ENCODE peak calls at places on chromosomes 7 and 10, in nine cellular contexts. M, R, Z, E, W, N, C, K and U are unnamed samples.

GRCh38 chr10:34346516-34347150 is 468.5 kb downstream of the PARD3 start:
- DNase-seq in M (peak), R (no peak), Z (no peak), E (no peak), W (no peak), N (no peak), C (no peak), K (no peak), U (no peak)

GRCh38 chr7:151888079-151888673 is 11.3 kb upstream of the PRKAG2 start:
- DNase-seq in M (no peak), R (no peak), Z (no peak), E (peak), W (no peak), N (no peak), C (no peak), K (no peak), U (no peak)

GRCh38 chr7:123041085-123041484 is 45.6 kb upstream of the TAS2R16 start:
- DNase-seq in M (no peak), R (peak), Z (no peak), E (no peak), W (no peak), N (no peak), C (no peak), K (no peak), U (no peak)

GRCh38 chr10:74078037-74078436 is 72.6 kb downstream of the AP3M1 start:
- DNase-seq in M (no peak), R (peak), Z (no peak), E (no peak), W (no peak), N (no peak), C (no peak), K (no peak), U (no peak)

GRCh38 chr10:17782921-17783665 is 26.1 kb upstream of the MRC1 start:
- DNase-seq in M (no peak), R (peak), Z (no peak), E (no peak), W (no peak), N (no peak), C (peak), K (peak), U (peak)

GRCh38 chr7:98200364-98200763 is 10.9 kb upstream of the BHLHA15 start:
- DNase-seq in M (no peak), R (no peak), Z (peak), E (no peak), W (no peak), N (no peak), C (no peak), K (no peak), U (no peak)

GRCh38 chr7:22114440-22114981 is 168.8 kb upstream of the CDCA7L start:
- DNase-seq in M (no peak), R (peak), Z (no peak), E (no peak), W (no peak), N (no peak), C (no peak), K (peak), U (no peak)

GRCh38 chr7:143205560-143206293 is 16.1 kb upstream of the TAS2R40 start:
- DNase-seq in M (peak), R (no peak), Z (peak), E (peak), W (no peak), N (no peak), C (no peak), K (no peak), U (no peak)

GRCh38 chr10:122424059-122424458 is 30.4 kb upstream of the ARMS2 start:
- DNase-seq in M (no peak), R (no peak), Z (no peak), E (no peak), W (no peak), N (no peak), C (no peak), K (no peak), U (no peak)

GRCh38 chr10:124516181-124516580 is 54.6 kb downstream of the LHPP start:
- DNase-seq in M (no peak), R (no peak), Z (no peak), E (peak), W (no peak), N (no peak), C (no peak), K (no peak), U (no peak)

GRCh38 chr10:86343761-86344160 is 22.8 kb downstream of the GRID1 start:
- DNase-seq in M (no peak), R (no peak), Z (no peak), E (peak), W (no peak), N (no peak), C (no peak), K (no peak), U (no peak)

GRCh38 chr10:100894033-100894432 is 18.7 kb upstream of the SLF2 start:
- DNase-seq in M (peak), R (no peak), Z (peak), E (no peak), W (peak), N (peak), C (no peak), K (no peak), U (no peak)

GRCh38 chr7:129684777-129685176 is 73.3 kb downstream of the NRF1 start:
- DNase-seq in M (no peak), R (peak), Z (no peak), E (no peak), W (no peak), N (no peak), C (no peak), K (no peak), U (no peak)

GRCh38 chr10:12243860-12244620 is 48.1 kb downstream of the CDC123 start:
- DNase-seq in M (no peak), R (no peak), Z (peak), E (no peak), W (no peak), N (no peak), C (no peak), K (no peak), U (no peak)

GRCh38 chr10:1047937-1048336 is 982 bp downstream of the IDI1 start:
- DNase-seq in M (peak), R (peak), Z (no peak), E (no peak), W (no peak), N (no peak), C (no peak), K (no peak), U (no peak)

GRCh38 chr10:1045415-1045814 is 3.5 kb downstream of the IDI1 start:
- DNase-seq in M (no peak), R (no peak), Z (no peak), E (no peak), W (no peak), N (no peak), C (no peak), K (no peak), U (no peak)

GRCh38 chr10:1044146-1044545 is 4.8 kb downstream of the IDI1 start:
- DNase-seq in M (no peak), R (no peak), Z (no peak), E (no peak), W (no peak), N (no peak), C (no peak), K (no peak), U (no peak)

GRCh38 chr10:1043532-1043995 is 5.4 kb downstream of the IDI1 start:
- DNase-seq in M (peak), R (peak), Z (peak), E (no peak), W (no peak), N (no peak), C (no peak), K (peak), U (peak)

GRCh38 chr10:1044964-1045363 is 4.0 kb downstream of the IDI1 start:
- DNase-seq in M (no peak), R (no peak), Z (no peak), E (no peak), W (no peak), N (no peak), C (no peak), K (no peak), U (no peak)
- TF ChIP-seq POLR2A in M (no peak), R (no peak), Z (no peak), E (no peak), W (no peak), N (no peak), C (no peak), K (no peak), U (no peak)

DNA sequence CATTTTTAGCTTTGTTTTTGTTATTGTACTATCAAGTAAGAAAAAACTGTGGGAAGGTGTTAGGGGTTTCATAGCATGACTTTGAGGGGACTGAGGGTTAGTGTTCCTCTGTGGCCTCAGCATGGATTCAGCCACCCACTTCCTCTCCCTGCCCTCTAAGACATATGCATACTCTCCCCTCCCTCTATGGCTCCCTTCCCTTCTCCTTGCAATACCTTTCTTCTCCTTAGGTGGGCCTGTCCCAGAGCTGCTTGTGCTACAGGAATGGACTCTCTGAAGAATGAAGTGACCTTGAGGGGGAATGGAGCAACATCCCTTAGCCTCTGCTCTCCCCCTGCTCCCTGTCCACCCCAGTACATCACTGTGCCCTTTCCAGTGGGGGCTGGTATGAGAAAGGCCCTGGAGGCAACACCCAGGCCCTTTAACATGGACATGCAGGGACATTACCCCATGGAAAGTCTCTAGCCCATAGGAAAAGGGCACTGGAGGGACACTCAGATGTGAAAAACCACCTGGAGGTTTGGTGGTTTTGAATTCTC is 22.4 kb downstream of the CDH23 start:
- DNase-seq in M (no peak), R (no peak), Z (no peak), E (no peak), W (no peak), N (peak), C (no peak), K (no peak), U (no peak)
- TF ChIP-seq CTCF in M (no peak), R (no peak), Z (no peak), E (no peak), W (no peak), N (no peak), C (no peak), K (no peak), U (no peak)

GRCh38 chr10:110217609-110218008 is 10.2 kb downstream of the MXI1 start:
- DNase-seq in M (no peak), R (no peak), Z (no peak), E (no peak), W (no peak), N (no peak), C (no peak), K (no peak), U (no peak)
- H3K27ac ChIP-seq in M (no peak), R (no peak), Z (no peak), E (peak), W (no peak), N (no peak), C (peak), K (no peak), U (no peak)

GRCh38 chr7:158824028-158824427 is 5.3 kb downstream of the ESYT2 start:
- DNase-seq in M (peak), R (no peak), Z (peak), E (no peak), W (no peak), N (no peak), C (no peak), K (no peak), U (no peak)
- TF ChIP-seq POLR2A in M (no peak), R (no peak), Z (no peak), E (no peak), W (no peak), N (no peak), C (no peak), K (no peak), U (no peak)

GRCh38 chr7:35801392-35802101 is 690 bp downstream of the SEPTIN7 start:
- DNase-seq in M (peak), R (peak), Z (peak), E (peak), W (no peak), N (peak), C (peak), K (peak), U (peak)
- TF ChIP-seq CTCF in M (peak), R (peak), Z (no peak), E (peak), W (peak), N (peak), C (no peak), K (peak), U (peak)

GRCh38 chr10:96269438-96270300 is 1.7 kb downstream of the BLNK start:
- DNase-seq in M (peak), R (no peak), Z (no peak), E (no peak), W (no peak), N (no peak), C (no peak), K (no peak), U (no peak)

GRCh38 chr10:96268341-96268909 is 2.9 kb downstream of the BLNK start:
- DNase-seq in M (no peak), R (no peak), Z (no peak), E (no peak), W (no peak), N (no peak), C (no peak), K (no peak), U (no peak)

GRCh38 chr10:96271017-96271815 is at the start of gene BLNK:
- DNase-seq in M (peak), R (no peak), Z (peak), E (peak), W (no peak), N (no peak), C (peak), K (peak), U (peak)

GRCh38 chr10:96272256-96272985 is 1.1 kb upstream of the BLNK start:
- DNase-seq in M (no peak), R (no peak), Z (no peak), E (no peak), W (no peak), N (no peak), C (no peak), K (no peak), U (no peak)

DNA sequence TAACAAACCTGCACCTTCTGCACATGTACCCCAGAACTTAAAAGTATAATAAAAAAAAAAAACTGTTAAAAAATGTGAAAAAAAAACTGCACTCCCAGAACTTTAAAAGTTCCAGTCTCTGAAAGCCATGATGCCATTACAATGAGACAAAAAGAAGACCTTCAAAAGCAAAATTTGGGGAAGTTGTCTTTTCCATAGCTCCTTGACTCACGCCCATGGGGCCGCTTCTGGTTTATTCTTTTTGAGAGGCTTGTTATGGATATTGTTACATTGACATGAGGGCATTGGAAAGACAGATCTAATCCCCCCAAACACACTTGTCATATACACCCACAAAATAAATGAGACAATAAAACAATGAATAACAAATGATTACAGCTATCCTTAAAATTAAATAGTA is 805 bp downstream of the BLNK start:
- DNase-seq in M (no peak), R (no peak), Z (no peak), E (no peak), W (no peak), N (no peak), C (no peak), K (no peak), U (no peak)
- H3K27ac ChIP-seq in M (peak), R (no peak), Z (peak), E (peak), W (no peak), N (no peak), C (peak), K (no peak), U (no peak)

GRCh38 chr7:35036361-35037171 is 719 bp downstream of the DPY19L1 start:
- DNase-seq in M (peak), R (peak), Z (peak), E (peak), W (no peak), N (peak), C (peak), K (peak), U (peak)

GRCh38 chr7:35039343-35039742 is 2.1 kb upstream of the DPY19L1 start:
- DNase-seq in M (no peak), R (no peak), Z (no peak), E (no peak), W (no peak), N (no peak), C (no peak), K (no peak), U (no peak)

GRCh38 chr7:35037211-35037525 is at the start of gene DPY19L1:
- DNase-seq in M (no peak), R (no peak), Z (no peak), E (no peak), W (no peak), N (no peak), C (no peak), K (no peak), U (no peak)

GRCh38 chr7:35038340-35038738 is 1.1 kb upstream of the DPY19L1 start:
- DNase-seq in M (no peak), R (no peak), Z (no peak), E (no peak), W (no peak), N (no peak), C (no peak), K (no peak), U (no peak)

DNA sequence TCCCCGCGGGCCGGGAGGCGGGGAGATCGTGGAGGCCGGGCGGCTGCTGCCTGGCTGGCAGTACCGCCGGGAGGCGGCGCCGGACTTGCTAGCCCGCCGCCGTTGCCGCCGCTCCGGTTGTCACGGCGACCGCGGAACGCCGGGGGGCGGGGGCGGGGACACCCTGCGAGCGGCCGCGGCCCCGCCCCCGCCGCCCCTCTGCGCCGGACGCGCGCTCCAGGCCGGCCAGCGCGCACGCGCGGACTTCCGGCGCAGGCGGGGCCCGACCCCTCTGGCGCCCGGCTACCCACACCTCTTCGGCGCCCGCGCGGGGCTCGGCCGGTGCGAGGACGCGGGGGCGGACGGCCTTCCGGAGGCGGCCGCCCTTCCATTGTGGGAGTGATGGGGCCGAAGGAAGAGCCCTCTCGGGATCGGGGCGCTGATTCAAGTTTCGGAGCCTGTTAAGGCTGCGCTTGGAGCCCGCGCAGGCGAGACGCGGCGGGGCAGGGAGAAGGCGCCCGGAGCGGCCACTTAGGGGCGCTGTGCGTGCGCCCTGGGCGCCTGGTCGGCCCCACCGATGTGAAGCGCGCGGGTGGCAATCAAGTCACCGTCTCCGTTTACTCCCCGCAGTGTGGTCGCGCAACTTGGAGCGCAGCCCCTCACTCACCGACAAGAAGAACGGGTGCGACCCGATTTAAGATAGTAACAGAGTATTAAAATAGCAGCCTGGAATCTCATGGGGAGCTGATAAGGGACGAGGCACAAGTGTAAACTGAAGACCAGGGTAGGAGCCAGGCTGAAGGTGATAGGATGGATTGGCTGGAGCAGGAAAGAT is 448 bp upstream of the DPY19L1 start:
- DNase-seq in M (peak), R (peak), Z (peak), E (peak), W (peak), N (peak), C (peak), K (peak), U (peak)
- TF ChIP-seq POLR2A in M (no peak), R (no peak), Z (peak), E (no peak), W (peak), N (peak), C (no peak), K (peak), U (peak)